ENCODE peak calls at places on chromosomes 12 and 14, in nine cellular contexts. X is SJSA1, M is aorta, K is thoracic aorta, C is endodermal cell, F is IMR-90, U is transverse colon, Q is ovary, D is kidney epithelial cell. T is an unnamed sample.

GRCh38 chr14:32059702-32060101 is 17.4 kb upstream of the ARHGAP5 start:
- DNase-seq in Q (no peak), X (no peak), K (no peak), M (no peak), C (no peak), D (no peak), U (no peak), F (no peak), T (no peak)

GRCh38 chr14:89684139-89684538 is 267.1 kb upstream of the FOXN3 start:
- DNase-seq in M (no peak), K (no peak), X (no peak), Q (no peak), U (no peak), D (no peak), F (no peak), C (no peak), T (no peak)

GRCh38 chr12:106118278-106118820 is 20.4 kb downstream of the NUAK1 start:
- DNase-seq in Q (no peak), U (no peak), K (no peak), M (no peak), F (no peak), C (no peak), D (no peak), X (no peak), T (no peak)

GRCh38 chr12:4900327-4900726 is 9.4 kb upstream of the KCNA1 start:
- DNase-seq in U (no peak), C (no peak), K (no peak), M (no peak), F (peak; percentile 27), D (no peak), Q (no peak), X (no peak), T (no peak)

GRCh38 chr12:19203539-19204506 is 74.3 kb downstream of the PLEKHA5 start:
- DNase-seq in M (no peak), D (no peak), Q (no peak), U (no peak), X (no peak), K (no peak), F (no peak), C (no peak), T (no peak)

GRCh38 chr12:52971701-52972329 is 22.9 kb downstream of the KRT18 start:
- DNase-seq in F (peak; percentile 75), D (no peak), K (no peak), Q (no peak), U (peak; percentile 51), M (no peak), X (peak; percentile 46), C (peak; percentile 92), T (no peak)

GRCh38 chr12:127176804-127177203 is 1090.2 kb upstream of the TMEM132C start:
- DNase-seq in K (no peak), X (no peak), U (no peak), C (no peak), F (no peak), Q (no peak), M (no peak), D (no peak), T (no peak)

GRCh38 chr12:106235770-106236169 is 12.1 kb downstream of the CKAP4 start:
- DNase-seq in K (no peak), X (no peak), Q (no peak), M (no peak), C (no peak), U (no peak), D (no peak), F (no peak), T (no peak)

GRCh38 chr14:105162374-105162979 is 6.1 kb downstream of the JAG2 start:
- DNase-seq in K (no peak), F (no peak), C (no peak), Q (no peak), M (no peak), U (no peak), D (no peak), X (no peak), T (peak; percentile 44)

GRCh38 chr12:82931349-82932116 is 244.8 kb downstream of the TMTC2 start:
- DNase-seq in F (no peak), X (no peak), K (no peak), Q (no peak), U (no peak), D (no peak), C (no peak), M (no peak), T (no peak)

GRCh38 chr14:49508124-49508523 is 78.1 kb downstream of the RPS29 start:
- DNase-seq in U (no peak), K (no peak), D (no peak), C (no peak), X (no peak), M (no peak), Q (no peak), F (no peak), T (no peak)

GRCh38 chr14:103391048-103391447 is 5.8 kb downstream of the MARK3 start:
- DNase-seq in F (peak; percentile 87), C (no peak), Q (no peak), X (peak; percentile 52), K (no peak), D (no peak), U (peak; percentile 22), M (no peak), T (no peak)

GRCh38 chr12:7837366-7837765 is 35.3 kb downstream of the SLC2A14 start:
- DNase-seq in C (no peak), U (no peak), X (no peak), Q (no peak), F (no peak), D (no peak), M (no peak), K (no peak), T (peak; percentile 47)

GRCh38 chr12:81699572-81699971 is 59.6 kb downstream of the PPFIA2 start:
- DNase-seq in U (no peak), F (no peak), K (no peak), X (no peak), C (no peak), M (no peak), Q (no peak), D (no peak), T (no peak)

GRCh38 chr12:63967358-63967757 is 122.9 kb downstream of the SRGAP1 start:
- DNase-seq in D (no peak), C (no peak), F (peak; percentile 72), Q (no peak), K (no peak), X (peak; percentile 41), M (no peak), U (no peak), T (no peak)

GRCh38 chr14:33525626-33526025 is 425.2 kb downstream of the EGLN3 start:
- DNase-seq in U (no peak), Q (no peak), C (no peak), M (no peak), K (no peak), D (no peak), F (no peak), X (no peak), T (no peak)

GRCh38 chr14:92323916-92324818 is 1.2 kb downstream of the SLC24A4 start:
- DNase-seq in Q (no peak), D (no peak), K (no peak), M (no peak), U (no peak), X (no peak), F (no peak), C (no peak), T (no peak)

GRCh38 chr14:92325835-92326234 is 2.9 kb downstream of the SLC24A4 start:
- DNase-seq in X (no peak), F (no peak), D (no peak), K (no peak), C (peak; percentile 52), Q (no peak), U (no peak), M (no peak), T (no peak)

GRCh38 chr14:92323031-92323915 is at the start of gene SLC24A4:
- DNase-seq in U (no peak), K (no peak), X (no peak), D (no peak), M (no peak), C (peak; percentile 79), F (no peak), Q (peak; percentile 9), T (no peak)

GRCh38 chr14:92321701-92322100 is 1.3 kb upstream of the SLC24A4 start:
- DNase-seq in Q (no peak), F (no peak), C (no peak), U (no peak), X (no peak), K (no peak), D (no peak), M (no peak), T (no peak)

DNA sequence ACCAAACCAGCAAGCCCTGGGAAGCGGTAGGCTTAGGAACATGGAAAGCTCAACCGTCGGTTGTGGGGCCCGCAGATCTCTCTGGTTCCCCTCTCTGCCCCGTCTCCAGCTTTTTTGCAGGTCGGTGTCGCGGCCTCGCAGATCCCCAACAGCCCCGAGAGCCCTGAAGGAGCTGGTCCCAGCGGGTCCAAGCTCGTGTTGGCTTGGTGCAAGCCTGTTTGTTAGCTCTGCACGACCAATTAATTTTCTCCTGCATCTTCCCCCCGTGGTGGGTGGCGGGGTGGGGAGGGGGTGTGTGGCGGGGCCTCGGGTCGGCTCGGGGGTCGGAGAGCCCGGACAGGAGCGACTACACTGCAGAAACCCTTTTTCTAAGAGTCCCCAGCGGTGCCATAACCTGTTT is 449 bp upstream of the SLC24A4 start:
- DNase-seq in U (no peak), K (no peak), F (no peak), X (no peak), C (peak; percentile 71), M (no peak), Q (no peak), D (no peak), T (no peak)
- H3K27me3 ChIP-seq in U (peaks cover 68% of the 10 kb centered on the region), K (no peaks in the 10 kb centered on the region), F (peaks cover 78% of the 10 kb centered on the region), X (peaks cover 37% of the 10 kb centered on the region), C (peaks cover 100% of the 10 kb centered on the region), M (no peaks in the 10 kb centered on the region), Q (no peaks in the 10 kb centered on the region), D (peaks cover 50% of the 10 kb centered on the region), T (peaks cover 5% of the 10 kb centered on the region)

GRCh38 chr14:20641591-20641990 is at the start of gene OR6S1:
- DNase-seq in F (no peak), Q (no peak), U (no peak), X (no peak), D (no peak), K (no peak), C (no peak), M (no peak), T (no peak)
- H3K27me3 ChIP-seq in F (no peaks in the 10 kb centered on the region), Q (no peaks in the 10 kb centered on the region), U (peaks cover 40% of the 10 kb centered on the region), X (no peaks in the 10 kb centered on the region), D (peaks cover 3% of the 10 kb centered on the region), K (no peaks in the 10 kb centered on the region), C (no peaks in the 10 kb centered on the region), M (no peaks in the 10 kb centered on the region), T (no peaks in the 10 kb centered on the region)

GRCh38 chr12:75205556-75205955 is 4.1 kb downstream of the KCNC2 start:
- DNase-seq in F (no peak), X (no peak), C (no peak), Q (no peak), D (no peak), M (no peak), U (no peak), K (no peak), T (no peak)
- H3K27me3 ChIP-seq in F (peaks cover 30% of the 10 kb centered on the region), X (peaks cover 22% of the 10 kb centered on the region), C (peaks cover 60% of the 10 kb centered on the region), Q (no peaks in the 10 kb centered on the region), D (peaks cover 29% of the 10 kb centered on the region), M (no peaks in the 10 kb centered on the region), U (peaks cover 47% of the 10 kb centered on the region), K (peaks cover 6% of the 10 kb centered on the region), T (peaks cover 5% of the 10 kb centered on the region)

DNA sequence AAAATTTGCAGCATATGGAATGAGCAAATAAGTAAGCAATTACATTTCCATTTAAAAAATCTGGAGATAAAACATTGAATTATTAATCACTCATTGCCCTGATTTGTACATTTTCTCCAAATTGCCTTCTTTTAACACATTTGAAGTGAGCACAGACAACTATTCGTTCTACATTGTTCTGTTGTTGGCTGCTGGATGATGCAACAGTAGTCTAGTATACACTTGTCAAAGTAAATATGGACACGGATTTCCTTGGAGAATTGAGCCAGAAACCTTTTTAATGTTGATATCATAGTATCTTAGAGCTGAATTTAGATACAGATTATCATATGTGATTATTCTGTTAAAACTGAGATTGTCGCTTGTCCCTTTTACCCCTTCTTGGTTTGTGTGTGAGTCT is 188.2 kb downstream of the FUT8 start:
- DNase-seq in M (no peak), K (no peak), D (no peak), C (no peak), Q (no peak), X (no peak), U (no peak), F (no peak), T (no peak)
- H3K27me3 ChIP-seq in M (no peaks in the 10 kb centered on the region), K (no peaks in the 10 kb centered on the region), D (no peaks in the 10 kb centered on the region), C (no peaks in the 10 kb centered on the region), Q (no peaks in the 10 kb centered on the region), X (no peaks in the 10 kb centered on the region), U (no peaks in the 10 kb centered on the region), F (no peaks in the 10 kb centered on the region), T (no peaks in the 10 kb centered on the region)